ENCODE peak calls at places on chromosomes 12 and 14, in nine cellular contexts. X, N, Z, I, D, L, H, G and S are unnamed samples.
A peak's percentile ranks its signal among the peaks of the same experiment; 100 is the strongest.

GRCh38 chr12:13093191-13093849 is 10.1 kb downstream of the GSG1 start:
- DNase-seq in X (no peak), N (no peak), Z (no peak), I (peak; percentile 62), D (no peak), L (no peak), H (no peak), G (no peak), S (no peak)

GRCh38 chr12:27332407-27333310 is at the start of gene BMAL2:
- DNase-seq in X (peak; percentile 54), N (no peak), Z (peak; percentile 90), I (peak; percentile 43), D (no peak), L (peak; percentile 21), H (peak; percentile 47), G (peak; percentile 52), S (no peak)

GRCh38 chr14:93430319-93430801 is 379 bp upstream of the UNC79 start:
- DNase-seq in X (no peak), N (no peak), Z (peak; percentile 43), I (no peak), D (peak; percentile 87), L (no peak), H (no peak), G (no peak), S (no peak)

GRCh38 chr14:101929096-101929495 is 35.3 kb upstream of the DYNC1H1 start:
- DNase-seq in X (no peak), N (no peak), Z (no peak), I (no peak), D (no peak), L (no peak), H (no peak), G (no peak), S (no peak)

GRCh38 chr14:94389731-94390371 is 1.4 kb upstream of the SERPINA1 start:
- DNase-seq in X (no peak), N (no peak), Z (no peak), I (no peak), D (no peak), L (no peak), H (no peak), G (no peak), S (no peak)

GRCh38 chr14:61705017-61705416 is 9.7 kb downstream of the HIF1A start:
- DNase-seq in X (no peak), N (no peak), Z (no peak), I (peak; percentile 44), D (no peak), L (no peak), H (no peak), G (no peak), S (no peak)

GRCh38 chr12:120962487-120963054 is 15.8 kb upstream of the HNF1A start:
- DNase-seq in X (no peak), N (no peak), Z (no peak), I (peak; percentile 5), D (no peak), L (peak; percentile 99), H (no peak), G (no peak), S (no peak)

GRCh38 chr12:16324772-16325171 is 22.7 kb upstream of the MGST1 start:
- DNase-seq in X (no peak), N (no peak), Z (no peak), I (no peak), D (no peak), L (no peak), H (no peak), G (no peak), S (no peak)

GRCh38 chr12:18467636-18468520 is 206.6 kb downstream of the PIK3C2G start:
- DNase-seq in X (no peak), N (no peak), Z (no peak), I (peak; percentile 18), D (no peak), L (no peak), H (no peak), G (no peak), S (no peak)

GRCh38 chr12:89672589-89672979 is 36.1 kb downstream of the ATP2B1 start:
- DNase-seq in X (no peak), N (no peak), Z (no peak), I (no peak), D (no peak), L (no peak), H (no peak), G (no peak), S (no peak)

GRCh38 chr12:106133136-106134087 is 5.3 kb downstream of the NUAK1 start:
- DNase-seq in X (no peak), N (no peak), Z (no peak), I (peak; percentile 54), D (no peak), L (peak; percentile 88), H (no peak), G (no peak), S (no peak)

GRCh38 chr12:47714823-47715386 is 9.1 kb upstream of the RPAP3 start:
- DNase-seq in X (no peak), N (no peak), Z (no peak), I (no peak), D (no peak), L (no peak), H (no peak), G (no peak), S (no peak)

GRCh38 chr12:95386056-95386455 is 87.9 kb upstream of the METAP2 start:
- DNase-seq in X (no peak), N (no peak), Z (no peak), I (no peak), D (no peak), L (peak; percentile 30), H (no peak), G (no peak), S (no peak)
- H3K4me3 ChIP-seq in X (no peak overlapping the region), N (no peak overlapping the region), Z (no peak overlapping the region), I (no peak overlapping the region), D (peak overlapping the region; percentile 55), L (no peak overlapping the region), H (no peak overlapping the region), G (peak overlapping the region; percentile 60), S (no peak overlapping the region)

DNA sequence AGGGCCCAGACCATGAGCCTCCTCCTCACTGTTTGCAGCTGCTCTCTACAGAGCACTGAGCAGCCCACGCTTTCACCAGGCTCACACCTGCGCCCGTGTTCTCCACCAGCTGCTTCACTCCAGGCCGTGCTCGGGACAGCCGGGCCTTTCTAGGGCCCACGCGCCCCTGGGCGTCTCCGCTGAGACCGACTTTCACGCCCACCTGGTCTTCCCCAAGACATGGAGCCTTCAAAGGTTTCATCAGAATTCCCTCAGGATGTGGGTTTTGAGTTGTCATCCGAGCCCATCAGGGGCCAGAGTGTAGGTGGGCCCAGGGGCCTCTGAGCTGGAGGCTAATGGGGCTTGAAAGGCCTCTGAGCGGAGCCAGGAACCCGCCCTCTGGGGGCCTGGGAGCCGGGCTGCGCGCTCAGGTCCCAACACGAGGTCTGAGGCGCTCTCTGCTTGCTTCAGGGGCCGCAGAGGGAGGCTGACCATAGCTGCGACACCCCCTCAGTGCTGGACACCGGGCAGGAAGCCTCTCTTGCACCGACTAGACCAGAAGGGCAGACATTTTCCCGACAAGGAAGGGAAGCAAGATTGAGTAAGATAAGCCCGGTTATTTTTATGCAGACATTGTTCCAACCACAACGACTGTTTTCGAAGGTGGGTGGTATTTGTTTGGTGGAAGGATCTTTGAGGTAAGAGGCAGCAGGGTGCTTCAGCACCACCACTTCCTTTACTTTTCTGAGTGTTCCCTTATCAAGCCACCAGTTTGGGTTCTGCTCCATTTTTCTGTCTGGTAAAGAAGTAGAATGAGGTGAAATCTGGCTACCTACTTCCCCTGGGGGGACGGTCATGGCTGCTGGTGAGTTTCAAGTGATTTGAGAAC is 125.0 kb upstream of the FUT8 start:
- DNase-seq in X (no peak), N (no peak), Z (peak; percentile 71), I (no peak), D (no peak), L (no peak), H (peak; percentile 51), G (no peak), S (no peak)
- TF ChIP-seq CTCF in X (no peak), N (no peak), Z (no peak), I (no peak), D (no peak), L (no peak), H (no peak), G (no peak), S (no peak)

GRCh38 chr12:133124674-133125073 is 5.4 kb downstream of the ZNF891 start:
- DNase-seq in X (no peak), N (no peak), Z (no peak), I (no peak), D (no peak), L (no peak), H (no peak), G (no peak), S (no peak)

DNA sequence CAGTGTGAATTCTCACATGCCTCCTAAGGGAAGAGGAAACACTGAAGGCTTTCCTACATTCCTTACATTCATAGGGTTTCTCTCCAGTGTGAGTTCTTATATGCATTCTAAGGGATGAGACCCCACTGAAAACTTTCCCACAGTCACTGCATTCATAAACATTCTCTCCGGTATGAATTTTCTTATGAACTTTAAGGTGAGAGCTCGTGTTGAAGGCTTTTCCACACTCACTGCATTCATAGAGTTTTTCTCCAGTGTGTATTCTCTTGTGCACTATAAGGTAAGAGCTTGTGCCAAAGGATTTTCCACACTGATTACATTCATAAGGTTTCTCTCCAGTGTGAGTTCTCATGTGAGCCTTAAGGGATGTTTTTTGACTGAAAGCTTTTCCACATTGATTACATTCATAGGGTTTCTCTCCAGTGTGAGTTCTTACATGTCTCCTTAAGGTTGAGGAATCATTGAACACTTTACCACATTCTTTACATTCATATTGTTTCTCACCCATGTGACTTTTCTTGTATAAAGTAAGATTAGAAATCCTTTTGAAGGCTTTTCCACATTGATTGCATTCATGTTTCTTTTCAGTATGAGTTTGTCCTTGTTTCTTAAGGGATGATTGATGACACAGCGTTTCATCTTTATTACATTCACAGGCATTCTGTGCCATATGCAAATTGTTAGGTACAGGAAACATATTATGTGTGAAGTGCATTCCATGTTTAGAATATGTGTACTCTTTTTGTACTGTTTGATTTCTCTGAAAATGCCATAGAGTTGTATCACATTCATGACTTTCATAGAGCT is 9.5 kb downstream of the ZNF891 start:
- DNase-seq in X (no peak), N (no peak), Z (no peak), I (no peak), D (no peak), L (peak; percentile 4), H (no peak), G (no peak), S (no peak)
- H3K4me3 ChIP-seq in X (no peak overlapping the region), N (no peak overlapping the region), Z (no peak overlapping the region), I (no peak overlapping the region), D (no peak overlapping the region), L (no peak overlapping the region), H (no peak overlapping the region), G (no peak overlapping the region), S (no peak overlapping the region)

GRCh38 chr14:72472845-72473244 is 421.1 kb downstream of the DPF3 start:
- DNase-seq in X (no peak), N (no peak), Z (no peak), I (peak; percentile 12), D (no peak), L (no peak), H (no peak), G (no peak), S (no peak)
- TF ChIP-seq CTCF in X (no peak), N (no peak), Z (no peak), I (no peak), D (no peak), L (no peak), H (no peak), G (no peak), S (peak; percentile 23)